ENCODE peak calls at places on chromosome X, in four cellular contexts. W, L, R and N are unnamed samples.

GRCh38 chrX:43646800-43647199 is 9.3 kb upstream of the MAOA start:
- DNase-seq in R (no peak), W (no peak), L (no peak), N (no peak)

GRCh38 chrX:40908026-40908425 is 172.7 kb upstream of the MED14 start:
- DNase-seq in W (no peak), R (no peak), L (no peak), N (no peak)

GRCh38 chrX:20829665-20830481 is 544.3 kb upstream of the CNKSR2 start:
- DNase-seq in W (no peak), L (no peak), R (peak), N (peak)

GRCh38 chrX:107700317-107700774 is 72.0 kb downstream of the PRPS1 start:
- DNase-seq in R (no peak), L (no peak), W (no peak), N (no peak)

GRCh38 chrX:140799216-140799615 is 89.7 kb downstream of the LINC00632 start:
- DNase-seq in L (no peak), W (no peak), R (no peak), N (no peak)

GRCh38 chrX:39301041-39301440 is 499.8 kb downstream of the MID1IP1 start:
- DNase-seq in W (no peak), L (no peak), R (peak), N (no peak)

GRCh38 chrX:34884693-34885277 is 57.8 kb upstream of the FAM47B start:
- DNase-seq in W (peak), R (no peak), L (no peak), N (peak)

GRCh38 chrX:99415470-99415869 is 994.6 kb downstream of the PCDH19 start:
- DNase-seq in R (no peak), L (no peak), W (no peak), N (no peak)

GRCh38 chrX:7647826-7648225 is 195.1 kb upstream of the VCX start:
- DNase-seq in R (no peak), L (no peak), W (no peak), N (no peak)